ENCODE peak calls at places on chromosomes 3 and 15, in nine cellular contexts. J is foreskin fibroblast; K is KBM-7; L is astrocyte of the spinal cord; I is CD4-positive, CD25-positive, alpha-beta regulatory T cell; P is IMR-90; Y is stimulated activated CD4-positive, alpha-beta T cell treated with anti-CD3 and anti-CD28 coated beads, Interleukin-15, amount 100 ng/mL, for 1 hour; R is activated CD4-positive, alpha-beta T cell treated with anti-CD3 and anti-CD28 coated beads for 24 hours; B is activated T-cell treated with anti-CD3 and anti-CD28 coated beads, Interleukin-2, amount 50 U/mL, for 72 hours. U is an unnamed sample.

GRCh38 chr3:182618981-182619591 is 174.2 kb upstream of the ATP11B start:
- DNase-seq in J (no peak), R (no peak), P (peak; percentile 1), I (no peak), B (no peak), K (no peak), Y (no peak), L (peak; percentile 72), U (no peak)

GRCh38 chr3:197495999-197496745 is 59.6 kb downstream of the BDH1 start:
- DNase-seq in I (no peak), P (no peak), B (no peak), L (no peak), Y (no peak), J (no peak), K (no peak), R (no peak), U (no peak)

GRCh38 chr3:50389368-50389767 is 30.0 kb upstream of the TMEM115 start:
- DNase-seq in I (no peak), K (no peak), Y (no peak), R (no peak), L (no peak), P (no peak), J (no peak), B (no peak), U (no peak)

GRCh38 chr15:41944313-41944940 is 27.9 kb downstream of the EHD4 start:
- DNase-seq in L (peak; percentile 94), R (no peak), Y (no peak), I (no peak), K (no peak), B (no peak), J (peak; percentile 92), P (peak; percentile 94), U (no peak)

GRCh38 chr3:117131259-117131658 is 421.7 kb downstream of the TUSC7 start:
- DNase-seq in J (no peak), B (no peak), I (no peak), R (no peak), L (no peak), K (no peak), P (no peak), Y (no peak), U (no peak)

GRCh38 chr3:44363591-44363990 is 25.0 kb downstream of the TCAIM start:
- DNase-seq in R (no peak), Y (no peak), P (no peak), B (no peak), I (no peak), K (no peak), L (no peak), J (no peak), U (no peak)

GRCh38 chr15:99744142-99744541 is 10.9 kb upstream of the LYSMD4 start:
- DNase-seq in B (no peak), P (no peak), Y (no peak), K (no peak), R (no peak), J (no peak), I (no peak), L (no peak), U (no peak)

GRCh38 chr3:172159962-172160538 is 120.7 kb downstream of the FNDC3B start:
- DNase-seq in I (no peak), B (no peak), J (no peak), R (no peak), L (peak; percentile 77), Y (no peak), P (no peak), K (peak; percentile 76), U (no peak)

GRCh38 chr3:43782541-43782940 is 91.8 kb downstream of the ABHD5 start:
- DNase-seq in L (no peak), P (no peak), J (no peak), B (no peak), K (no peak), I (no peak), R (no peak), Y (no peak), U (no peak)

GRCh38 chr15:48617619-48618018 is 27.9 kb downstream of the FBN1 start:
- DNase-seq in R (no peak), Y (no peak), J (peak; percentile 85), K (no peak), B (no peak), I (no peak), L (peak; percentile 92), P (peak; percentile 93), U (no peak)

GRCh38 chr15:63407612-63408011 is 26.0 kb upstream of the CA12 start:
- DNase-seq in J (no peak), R (no peak), B (no peak), I (no peak), P (no peak), K (no peak), L (no peak), Y (no peak), U (no peak)

GRCh38 chr3:164377466-164377865 is 700.8 kb downstream of the SI start:
- DNase-seq in J (no peak), I (no peak), P (no peak), B (no peak), Y (no peak), K (no peak), L (no peak), R (no peak), U (no peak)

GRCh38 chr3:173529062-173529711 is 131.6 kb downstream of the NLGN1 start:
- DNase-seq in Y (no peak), J (no peak), K (peak; percentile 24), P (peak; percentile 4), I (peak; percentile 13), L (no peak), B (no peak), R (no peak), U (peak; percentile 11)

GRCh38 chr3:152244156-152244888 is 24.4 kb upstream of the MBNL1 start:
- DNase-seq in P (no peak), B (no peak), Y (no peak), L (no peak), R (no peak), I (peak; percentile 75), K (peak; percentile 90), J (no peak), U (no peak)

GRCh38 chr3:195073866-195074860 is 196.8 kb downstream of the XXYLT1 start:
- DNase-seq in Y (no peak), B (no peak), L (no peak), I (no peak), J (no peak), K (no peak), R (no peak), P (no peak), U (no peak)

U was measured in activated CD8-positive, alpha-beta T cell treated with anti-CD3 and anti-CD28 coated beads for 36 hours.